ENCODE peak calls at places on chromosomes 4 and X, in nine cellular contexts. One of them, this sample, is unnamed. For H3K4me1, the result is how much of the 10 kb centered on the place peaks cover.

GRCh38 chr4:85200106-85200505 is 233.6 kb upstream of the WDFY3 start:
- DNase-seq in suprapubic skin: no peak
- DNase-seq in transverse colon: no peak
- DNase-seq in A549: no peak
- DNase-seq in GM12878: no peak
- DNase-seq in K562: no peak
- DNase-seq in sigmoid colon: no peak
- DNase-seq in tibial nerve: no peak
- DNase-seq in ovary: no peak
- DNase-seq in this sample: no peak

GRCh38 chr4:53119685-53120084 is 246.2 kb downstream of the SCFD2 start:
- DNase-seq in ovary: peak
- DNase-seq in A549: no peak
- DNase-seq in tibial nerve: peak
- DNase-seq in suprapubic skin: no peak
- DNase-seq in K562: no peak
- DNase-seq in transverse colon: no peak
- DNase-seq in sigmoid colon: no peak
- DNase-seq in GM12878: no peak
- DNase-seq in this sample: no peak

GRCh38 chr4:109433281-109434006 is at the start of gene SEC24B:
- DNase-seq in suprapubic skin: peak
- DNase-seq in tibial nerve: peak
- DNase-seq in A549: peak
- DNase-seq in GM12878: peak
- DNase-seq in sigmoid colon: peak
- DNase-seq in transverse colon: peak
- DNase-seq in K562: peak
- DNase-seq in ovary: peak
- DNase-seq in this sample: peak

GRCh38 chr4:90357117-90357710 is 230.0 kb downstream of the CCSER1 start:
- DNase-seq in suprapubic skin: no peak
- DNase-seq in A549: peak
- DNase-seq in sigmoid colon: no peak
- DNase-seq in K562: peak
- DNase-seq in ovary: no peak
- DNase-seq in transverse colon: no peak
- DNase-seq in tibial nerve: no peak
- DNase-seq in GM12878: no peak
- DNase-seq in this sample: no peak

GRCh38 chr4:24808261-24808660 is 12.9 kb downstream of the SOD3 start:
- DNase-seq in transverse colon: no peak
- DNase-seq in GM12878: no peak
- DNase-seq in K562: no peak
- DNase-seq in suprapubic skin: peak
- DNase-seq in tibial nerve: no peak
- DNase-seq in A549: no peak
- DNase-seq in ovary: no peak
- DNase-seq in sigmoid colon: no peak
- DNase-seq in this sample: no peak

GRCh38 chrX:8726031-8726652 is 5.8 kb downstream of the ANOS1 start:
- DNase-seq in ovary: no peak
- DNase-seq in A549: no peak
- DNase-seq in sigmoid colon: no peak
- DNase-seq in suprapubic skin: no peak
- DNase-seq in tibial nerve: no peak
- DNase-seq in GM12878: no peak
- DNase-seq in K562: no peak
- DNase-seq in transverse colon: no peak
- DNase-seq in this sample: no peak

GRCh38 chr4:6350646-6351045 is 81.0 kb downstream of the WFS1 start:
- DNase-seq in sigmoid colon: no peak
- DNase-seq in transverse colon: no peak
- DNase-seq in GM12878: no peak
- DNase-seq in suprapubic skin: no peak
- DNase-seq in K562: no peak
- DNase-seq in ovary: no peak
- DNase-seq in tibial nerve: no peak
- DNase-seq in A549: no peak
- DNase-seq in this sample: no peak

GRCh38 chrX:140180585-140180984 is 215.3 kb upstream of the CXorf66 start:
- DNase-seq in transverse colon: no peak
- DNase-seq in suprapubic skin: no peak
- DNase-seq in tibial nerve: no peak
- DNase-seq in ovary: no peak
- DNase-seq in K562: no peak
- DNase-seq in sigmoid colon: no peak
- DNase-seq in A549: no peak
- DNase-seq in GM12878: no peak
- DNase-seq in this sample: no peak

GRCh38 chr4:53476232-53477037 is 99.0 kb downstream of the FIP1L1 start:
- DNase-seq in sigmoid colon: no peak
- DNase-seq in ovary: no peak
- DNase-seq in suprapubic skin: no peak
- DNase-seq in K562: no peak
- DNase-seq in tibial nerve: peak
- DNase-seq in transverse colon: no peak
- DNase-seq in GM12878: no peak
- DNase-seq in A549: peak
- DNase-seq in this sample: no peak

GRCh38 chr4:140361099-140361498 is 12.3 kb upstream of the SCOC start:
- DNase-seq in ovary: no peak
- DNase-seq in sigmoid colon: no peak
- DNase-seq in transverse colon: no peak
- DNase-seq in tibial nerve: no peak
- DNase-seq in K562: no peak
- DNase-seq in suprapubic skin: no peak
- DNase-seq in A549: no peak
- DNase-seq in GM12878: no peak
- DNase-seq in this sample: no peak

GRCh38 chr4:140358281-140358680 is 15.2 kb upstream of the SCOC start:
- DNase-seq in tibial nerve: no peak
- DNase-seq in A549: no peak
- DNase-seq in sigmoid colon: no peak
- DNase-seq in suprapubic skin: no peak
- DNase-seq in GM12878: no peak
- DNase-seq in ovary: no peak
- DNase-seq in transverse colon: no peak
- DNase-seq in K562: no peak
- DNase-seq in this sample: no peak

GRCh38 chr4:140355288-140355687 is 18.2 kb upstream of the SCOC start:
- DNase-seq in transverse colon: no peak
- DNase-seq in GM12878: no peak
- DNase-seq in suprapubic skin: no peak
- DNase-seq in K562: no peak
- DNase-seq in ovary: no peak
- DNase-seq in sigmoid colon: no peak
- DNase-seq in tibial nerve: no peak
- DNase-seq in A549: no peak
- DNase-seq in this sample: no peak

GRCh38 chr4:140359571-140360427 is 13.6 kb upstream of the SCOC start:
- DNase-seq in transverse colon: peak
- DNase-seq in GM12878: no peak
- DNase-seq in sigmoid colon: peak
- DNase-seq in ovary: peak
- DNase-seq in tibial nerve: peak
- DNase-seq in suprapubic skin: peak
- DNase-seq in K562: peak
- DNase-seq in A549: peak
- DNase-seq in this sample: peak

GRCh38 chr4:140357868-140358267 is 15.6 kb upstream of the SCOC start:
- DNase-seq in ovary: no peak
- DNase-seq in GM12878: no peak
- DNase-seq in suprapubic skin: no peak
- DNase-seq in A549: no peak
- DNase-seq in transverse colon: no peak
- DNase-seq in tibial nerve: no peak
- DNase-seq in K562: no peak
- DNase-seq in sigmoid colon: no peak
- DNase-seq in this sample: no peak
- H3K4me1 ChIP-seq in ovary: under half
- H3K4me1 ChIP-seq in GM12878: under half
- H3K4me1 ChIP-seq in suprapubic skin: under half
- H3K4me1 ChIP-seq in A549: under half
- H3K4me1 ChIP-seq in transverse colon: under half
- H3K4me1 ChIP-seq in tibial nerve: under half
- H3K4me1 ChIP-seq in K562: under half
- H3K4me1 ChIP-seq in sigmoid colon: under half
- H3K4me1 ChIP-seq in this sample: under half

GRCh38 chr4:78864405-78865024 is 74.7 kb downstream of the PAQR3 start:
- DNase-seq in A549: peak
- DNase-seq in suprapubic skin: no peak
- DNase-seq in K562: peak
- DNase-seq in GM12878: peak
- DNase-seq in sigmoid colon: no peak
- DNase-seq in ovary: no peak
- DNase-seq in tibial nerve: peak
- DNase-seq in transverse colon: no peak
- DNase-seq in this sample: no peak
- TF ChIP-seq CTCF in A549: peak
- TF ChIP-seq CTCF in suprapubic skin: peak
- TF ChIP-seq CTCF in K562: peak
- TF ChIP-seq CTCF in GM12878: peak
- TF ChIP-seq CTCF in sigmoid colon: peak
- TF ChIP-seq CTCF in ovary: peak
- TF ChIP-seq CTCF in tibial nerve: peak
- TF ChIP-seq CTCF in transverse colon: peak
- TF ChIP-seq CTCF in this sample: peak

GRCh38 chr4:54802336-54802735 is 144.6 kb downstream of the KIT start:
- DNase-seq in transverse colon: no peak
- DNase-seq in K562: no peak
- DNase-seq in sigmoid colon: no peak
- DNase-seq in suprapubic skin: no peak
- DNase-seq in ovary: no peak
- DNase-seq in A549: no peak
- DNase-seq in tibial nerve: no peak
- DNase-seq in GM12878: no peak
- DNase-seq in this sample: no peak
- TF ChIP-seq EP300 in transverse colon: no peak
- TF ChIP-seq EP300 in K562: no peak
- TF ChIP-seq EP300 in sigmoid colon: no peak
- TF ChIP-seq EP300 in suprapubic skin: no peak
- TF ChIP-seq EP300 in ovary: no peak
- TF ChIP-seq EP300 in A549: no peak
- TF ChIP-seq EP300 in tibial nerve: no peak
- TF ChIP-seq EP300 in GM12878: no peak
- TF ChIP-seq EP300 in this sample: no peak

DNA sequence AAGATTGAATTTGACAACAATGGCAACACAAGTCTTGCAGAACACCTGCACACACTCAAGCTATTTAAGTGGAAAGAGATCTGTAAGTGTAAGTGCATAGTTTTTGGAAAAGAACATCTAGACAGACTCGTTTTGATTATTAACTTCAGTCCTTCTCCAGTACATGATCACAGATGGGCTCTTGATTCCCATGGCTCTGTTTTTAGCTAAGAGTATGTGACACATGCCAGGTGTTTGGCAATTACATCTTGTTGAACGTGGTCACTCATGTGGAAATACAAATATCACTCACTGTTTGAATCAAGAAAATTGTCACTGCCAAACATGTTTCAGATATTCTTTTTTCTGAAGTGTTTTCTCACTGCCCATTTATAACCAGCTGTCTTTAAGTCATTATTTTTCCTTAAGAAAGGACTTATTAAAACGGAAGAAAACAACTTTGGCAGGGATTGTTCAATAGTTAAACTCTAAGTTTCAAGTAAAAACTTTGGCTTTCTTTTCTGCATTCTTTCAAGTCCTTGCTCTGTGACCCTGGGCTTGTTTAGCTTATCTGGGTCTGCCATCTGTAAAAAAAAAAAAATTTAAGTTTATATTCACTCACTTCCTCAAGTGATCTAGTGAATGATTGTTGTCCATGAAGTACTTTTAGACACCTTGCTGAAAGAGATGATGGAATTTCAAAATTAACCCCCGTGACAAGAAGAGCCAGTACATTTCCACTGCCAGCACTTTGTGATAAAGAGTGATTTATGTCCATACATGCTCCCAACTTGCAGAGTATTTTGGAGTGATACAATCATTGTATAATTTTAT is 125.4 kb downstream of the ATXN3L start:
- DNase-seq in tibial nerve: no peak
- DNase-seq in suprapubic skin: no peak
- DNase-seq in K562: no peak
- DNase-seq in transverse colon: no peak
- DNase-seq in A549: peak
- DNase-seq in GM12878: no peak
- DNase-seq in ovary: no peak
- DNase-seq in sigmoid colon: no peak
- DNase-seq in this sample: no peak
- H3K4me1 ChIP-seq in tibial nerve: under half
- H3K4me1 ChIP-seq in suprapubic skin: under half
- H3K4me1 ChIP-seq in K562: under half
- H3K4me1 ChIP-seq in transverse colon: under half
- H3K4me1 ChIP-seq in A549: under half
- H3K4me1 ChIP-seq in GM12878: under half
- H3K4me1 ChIP-seq in ovary: under half
- H3K4me1 ChIP-seq in sigmoid colon: under half
- H3K4me1 ChIP-seq in this sample: under half

GRCh38 chrX:86946569-86946968 is 571.0 kb upstream of the KLHL4 start:
- DNase-seq in GM12878: peak
- DNase-seq in transverse colon: no peak
- DNase-seq in sigmoid colon: no peak
- DNase-seq in A549: peak
- DNase-seq in K562: peak
- DNase-seq in ovary: no peak
- DNase-seq in tibial nerve: no peak
- DNase-seq in suprapubic skin: no peak
- DNase-seq in this sample: no peak
- TF ChIP-seq CTCF in GM12878: peak
- TF ChIP-seq CTCF in transverse colon: no peak
- TF ChIP-seq CTCF in sigmoid colon: no peak
- TF ChIP-seq CTCF in A549: peak
- TF ChIP-seq CTCF in K562: no peak
- TF ChIP-seq CTCF in ovary: no peak
- TF ChIP-seq CTCF in tibial nerve: peak
- TF ChIP-seq CTCF in suprapubic skin: no peak
- TF ChIP-seq CTCF in this sample: no peak

GRCh38 chr4:76950846-76951321 is 1.3 kb downstream of the SEPTIN11 start:
- DNase-seq in K562: peak
- DNase-seq in A549: no peak
- DNase-seq in ovary: no peak
- DNase-seq in sigmoid colon: no peak
- DNase-seq in transverse colon: peak
- DNase-seq in suprapubic skin: no peak
- DNase-seq in tibial nerve: no peak
- DNase-seq in GM12878: no peak
- DNase-seq in this sample: no peak
- TF ChIP-seq EP300 in K562: no peak
- TF ChIP-seq EP300 in A549: no peak
- TF ChIP-seq EP300 in ovary: no peak
- TF ChIP-seq EP300 in sigmoid colon: no peak
- TF ChIP-seq EP300 in transverse colon: no peak
- TF ChIP-seq EP300 in suprapubic skin: no peak
- TF ChIP-seq EP300 in tibial nerve: peak
- TF ChIP-seq EP300 in GM12878: no peak
- TF ChIP-seq EP300 in this sample: no peak

DNA sequence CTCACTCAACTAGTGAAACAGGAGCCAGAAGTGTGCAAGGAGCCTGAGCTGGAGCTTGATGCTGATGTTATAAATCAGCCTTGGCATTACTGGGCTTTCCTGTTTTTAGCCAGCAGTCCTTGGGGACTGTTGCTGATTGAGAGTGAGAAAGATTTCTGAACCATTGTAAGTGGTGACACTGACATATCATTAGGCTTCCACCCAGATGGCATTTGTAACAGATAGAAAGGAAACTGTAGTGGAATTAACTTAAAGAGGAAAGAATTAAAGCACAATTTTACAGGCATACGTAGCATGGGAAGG is 100.7 kb upstream of the LIMCH1 start:
- DNase-seq in suprapubic skin: no peak
- DNase-seq in A549: no peak
- DNase-seq in K562: no peak
- DNase-seq in tibial nerve: no peak
- DNase-seq in ovary: no peak
- DNase-seq in GM12878: no peak
- DNase-seq in sigmoid colon: no peak
- DNase-seq in transverse colon: no peak
- DNase-seq in this sample: no peak
- H3K4me1 ChIP-seq in suprapubic skin: under half
- H3K4me1 ChIP-seq in A549: half or more
- H3K4me1 ChIP-seq in K562: under half
- H3K4me1 ChIP-seq in tibial nerve: under half
- H3K4me1 ChIP-seq in ovary: under half
- H3K4me1 ChIP-seq in GM12878: under half
- H3K4me1 ChIP-seq in sigmoid colon: under half
- H3K4me1 ChIP-seq in transverse colon: under half
- H3K4me1 ChIP-seq in this sample: under half